ENCODE peak calls at places on chromosome 20, in eight cellular contexts. One of them, this sample, is unnamed.

GRCh38 chr20:36491901-36492617 is 49.3 kb upstream of the MYL9 start:
- DNase-seq in activated T-helper 2 cell treated with anti-CD3 and anti-CD28 coated beads, Interferon-gamma antibody, Interleukin-2, Interleukin-4, amounts not matched to agents 10 μg/mL and 5 μg/mL and 100 μg/mL, durations not matched to agents 14 hours and 24 hours and 36 hours: peak
- DNase-seq in AG04450: no peak
- DNase-seq in NCI-H524 treated with DMSO at 0.1 percent for 48 hours: no peak
- DNase-seq in GM20000: peak
- DNase-seq in astrocyte: no peak
- DNase-seq in CD8-positive, alpha-beta memory T cell: peak
- DNase-seq in stimulated activated naive CD4-positive, alpha-beta T cell treated with Interleukin-2 at 50 U/mL for 16 hours: peak
- DNase-seq in this sample: no peak

GRCh38 chr20:62480318-62480717 is 4.5 kb upstream of the GATA5 start:
- DNase-seq in CD8-positive, alpha-beta memory T cell: no peak
- DNase-seq in AG04450: no peak
- DNase-seq in astrocyte: no peak
- DNase-seq in stimulated activated naive CD4-positive, alpha-beta T cell treated with Interleukin-2 at 50 U/mL for 16 hours: no peak
- DNase-seq in activated T-helper 2 cell treated with anti-CD3 and anti-CD28 coated beads, Interferon-gamma antibody, Interleukin-2, Interleukin-4, amounts not matched to agents 10 μg/mL and 5 μg/mL and 100 μg/mL, durations not matched to agents 14 hours and 24 hours and 36 hours: no peak
- DNase-seq in NCI-H524 treated with DMSO at 0.1 percent for 48 hours: no peak
- DNase-seq in GM20000: no peak
- DNase-seq in this sample: no peak

GRCh38 chr20:48984575-48985219 is 61.4 kb upstream of the CSE1L start:
- DNase-seq in astrocyte: peak
- DNase-seq in AG04450: no peak
- DNase-seq in CD8-positive, alpha-beta memory T cell: no peak
- DNase-seq in stimulated activated naive CD4-positive, alpha-beta T cell treated with Interleukin-2 at 50 U/mL for 16 hours: no peak
- DNase-seq in activated T-helper 2 cell treated with anti-CD3 and anti-CD28 coated beads, Interferon-gamma antibody, Interleukin-2, Interleukin-4, amounts not matched to agents 10 μg/mL and 5 μg/mL and 100 μg/mL, durations not matched to agents 14 hours and 24 hours and 36 hours: no peak
- DNase-seq in GM20000: no peak
- DNase-seq in NCI-H524 treated with DMSO at 0.1 percent for 48 hours: no peak
- DNase-seq in this sample: no peak

GRCh38 chr20:38343107-38343797 is 3.0 kb upstream of the LBP start:
- DNase-seq in astrocyte: no peak
- DNase-seq in AG04450: peak
- DNase-seq in activated T-helper 2 cell treated with anti-CD3 and anti-CD28 coated beads, Interferon-gamma antibody, Interleukin-2, Interleukin-4, amounts not matched to agents 10 μg/mL and 5 μg/mL and 100 μg/mL, durations not matched to agents 14 hours and 24 hours and 36 hours: no peak
- DNase-seq in GM20000: no peak
- DNase-seq in CD8-positive, alpha-beta memory T cell: no peak
- DNase-seq in stimulated activated naive CD4-positive, alpha-beta T cell treated with Interleukin-2 at 50 U/mL for 16 hours: no peak
- DNase-seq in NCI-H524 treated with DMSO at 0.1 percent for 48 hours: no peak
- DNase-seq in this sample: no peak

GRCh38 chr20:62645613-62646012 is 3.3 kb downstream of the SLCO4A1 start:
- DNase-seq in stimulated activated naive CD4-positive, alpha-beta T cell treated with Interleukin-2 at 50 U/mL for 16 hours: no peak
- DNase-seq in NCI-H524 treated with DMSO at 0.1 percent for 48 hours: no peak
- DNase-seq in CD8-positive, alpha-beta memory T cell: no peak
- DNase-seq in GM20000: no peak
- DNase-seq in activated T-helper 2 cell treated with anti-CD3 and anti-CD28 coated beads, Interferon-gamma antibody, Interleukin-2, Interleukin-4, amounts not matched to agents 10 μg/mL and 5 μg/mL and 100 μg/mL, durations not matched to agents 14 hours and 24 hours and 36 hours: no peak
- DNase-seq in astrocyte: no peak
- DNase-seq in AG04450: no peak
- DNase-seq in this sample: no peak

GRCh38 chr20:37727247-37727956 is 33.6 kb downstream of the CTNNBL1 start:
- DNase-seq in activated T-helper 2 cell treated with anti-CD3 and anti-CD28 coated beads, Interferon-gamma antibody, Interleukin-2, Interleukin-4, amounts not matched to agents 10 μg/mL and 5 μg/mL and 100 μg/mL, durations not matched to agents 14 hours and 24 hours and 36 hours: no peak
- DNase-seq in CD8-positive, alpha-beta memory T cell: no peak
- DNase-seq in NCI-H524 treated with DMSO at 0.1 percent for 48 hours: no peak
- DNase-seq in stimulated activated naive CD4-positive, alpha-beta T cell treated with Interleukin-2 at 50 U/mL for 16 hours: no peak
- DNase-seq in AG04450: no peak
- DNase-seq in GM20000: no peak
- DNase-seq in astrocyte: peak
- DNase-seq in this sample: no peak

GRCh38 chr20:36796117-36796516 is 22.6 kb upstream of the DSN1 start:
- DNase-seq in GM20000: no peak
- DNase-seq in stimulated activated naive CD4-positive, alpha-beta T cell treated with Interleukin-2 at 50 U/mL for 16 hours: no peak
- DNase-seq in NCI-H524 treated with DMSO at 0.1 percent for 48 hours: no peak
- DNase-seq in astrocyte: no peak
- DNase-seq in activated T-helper 2 cell treated with anti-CD3 and anti-CD28 coated beads, Interferon-gamma antibody, Interleukin-2, Interleukin-4, amounts not matched to agents 10 μg/mL and 5 μg/mL and 100 μg/mL, durations not matched to agents 14 hours and 24 hours and 36 hours: no peak
- DNase-seq in AG04450: no peak
- DNase-seq in CD8-positive, alpha-beta memory T cell: no peak
- DNase-seq in this sample: no peak

GRCh38 chr20:20712004-20712473 is 405 bp downstream of the RALGAPA2 start:
- DNase-seq in astrocyte: no peak
- DNase-seq in GM20000: no peak
- DNase-seq in NCI-H524 treated with DMSO at 0.1 percent for 48 hours: no peak
- DNase-seq in activated T-helper 2 cell treated with anti-CD3 and anti-CD28 coated beads, Interferon-gamma antibody, Interleukin-2, Interleukin-4, amounts not matched to agents 10 μg/mL and 5 μg/mL and 100 μg/mL, durations not matched to agents 14 hours and 24 hours and 36 hours: no peak
- DNase-seq in stimulated activated naive CD4-positive, alpha-beta T cell treated with Interleukin-2 at 50 U/mL for 16 hours: no peak
- DNase-seq in AG04450: no peak
- DNase-seq in CD8-positive, alpha-beta memory T cell: no peak
- DNase-seq in this sample: no peak

GRCh38 chr20:20956586-20956985 is 149.6 kb downstream of the LINC00237 start:
- DNase-seq in GM20000: no peak
- DNase-seq in activated T-helper 2 cell treated with anti-CD3 and anti-CD28 coated beads, Interferon-gamma antibody, Interleukin-2, Interleukin-4, amounts not matched to agents 10 μg/mL and 5 μg/mL and 100 μg/mL, durations not matched to agents 14 hours and 24 hours and 36 hours: no peak
- DNase-seq in stimulated activated naive CD4-positive, alpha-beta T cell treated with Interleukin-2 at 50 U/mL for 16 hours: no peak
- DNase-seq in astrocyte: no peak
- DNase-seq in NCI-H524 treated with DMSO at 0.1 percent for 48 hours: no peak
- DNase-seq in CD8-positive, alpha-beta memory T cell: no peak
- DNase-seq in AG04450: no peak
- DNase-seq in this sample: no peak

GRCh38 chr20:41717464-41717863 is 99.3 kb upstream of the CHD6 start:
- DNase-seq in AG04450: no peak
- DNase-seq in activated T-helper 2 cell treated with anti-CD3 and anti-CD28 coated beads, Interferon-gamma antibody, Interleukin-2, Interleukin-4, amounts not matched to agents 10 μg/mL and 5 μg/mL and 100 μg/mL, durations not matched to agents 14 hours and 24 hours and 36 hours: no peak
- DNase-seq in stimulated activated naive CD4-positive, alpha-beta T cell treated with Interleukin-2 at 50 U/mL for 16 hours: no peak
- DNase-seq in astrocyte: no peak
- DNase-seq in CD8-positive, alpha-beta memory T cell: no peak
- DNase-seq in NCI-H524 treated with DMSO at 0.1 percent for 48 hours: peak
- DNase-seq in GM20000: no peak
- DNase-seq in this sample: no peak

GRCh38 chr20:58048096-58048702 is 180.3 kb downstream of the ANKRD60 start:
- DNase-seq in CD8-positive, alpha-beta memory T cell: no peak
- DNase-seq in GM20000: no peak
- DNase-seq in activated T-helper 2 cell treated with anti-CD3 and anti-CD28 coated beads, Interferon-gamma antibody, Interleukin-2, Interleukin-4, amounts not matched to agents 10 μg/mL and 5 μg/mL and 100 μg/mL, durations not matched to agents 14 hours and 24 hours and 36 hours: no peak
- DNase-seq in AG04450: no peak
- DNase-seq in NCI-H524 treated with DMSO at 0.1 percent for 48 hours: no peak
- DNase-seq in stimulated activated naive CD4-positive, alpha-beta T cell treated with Interleukin-2 at 50 U/mL for 16 hours: no peak
- DNase-seq in astrocyte: peak
- DNase-seq in this sample: no peak

GRCh38 chr20:23164176-23164601 is 78.1 kb upstream of the CD93 start:
- DNase-seq in stimulated activated naive CD4-positive, alpha-beta T cell treated with Interleukin-2 at 50 U/mL for 16 hours: no peak
- DNase-seq in NCI-H524 treated with DMSO at 0.1 percent for 48 hours: no peak
- DNase-seq in astrocyte: no peak
- DNase-seq in GM20000: no peak
- DNase-seq in CD8-positive, alpha-beta memory T cell: no peak
- DNase-seq in AG04450: no peak
- DNase-seq in activated T-helper 2 cell treated with anti-CD3 and anti-CD28 coated beads, Interferon-gamma antibody, Interleukin-2, Interleukin-4, amounts not matched to agents 10 μg/mL and 5 μg/mL and 100 μg/mL, durations not matched to agents 14 hours and 24 hours and 36 hours: no peak
- DNase-seq in this sample: no peak

GRCh38 chr20:36311854-36312723 is 6.0 kb downstream of the DLGAP4 start:
- DNase-seq in GM20000: peak
- DNase-seq in AG04450: no peak
- DNase-seq in stimulated activated naive CD4-positive, alpha-beta T cell treated with Interleukin-2 at 50 U/mL for 16 hours: no peak
- DNase-seq in NCI-H524 treated with DMSO at 0.1 percent for 48 hours: no peak
- DNase-seq in CD8-positive, alpha-beta memory T cell: no peak
- DNase-seq in activated T-helper 2 cell treated with anti-CD3 and anti-CD28 coated beads, Interferon-gamma antibody, Interleukin-2, Interleukin-4, amounts not matched to agents 10 μg/mL and 5 μg/mL and 100 μg/mL, durations not matched to agents 14 hours and 24 hours and 36 hours: no peak
- DNase-seq in astrocyte: no peak
- DNase-seq in this sample: no peak

GRCh38 chr20:32539063-32539816 is 45.9 kb downstream of the NOL4L start:
- DNase-seq in astrocyte: no peak
- DNase-seq in activated T-helper 2 cell treated with anti-CD3 and anti-CD28 coated beads, Interferon-gamma antibody, Interleukin-2, Interleukin-4, amounts not matched to agents 10 μg/mL and 5 μg/mL and 100 μg/mL, durations not matched to agents 14 hours and 24 hours and 36 hours: peak
- DNase-seq in stimulated activated naive CD4-positive, alpha-beta T cell treated with Interleukin-2 at 50 U/mL for 16 hours: no peak
- DNase-seq in GM20000: no peak
- DNase-seq in NCI-H524 treated with DMSO at 0.1 percent for 48 hours: no peak
- DNase-seq in CD8-positive, alpha-beta memory T cell: no peak
- DNase-seq in AG04450: no peak
- DNase-seq in this sample: no peak

GRCh38 chr20:10877345-10877744 is 203.5 kb upstream of the JAG1 start:
- DNase-seq in CD8-positive, alpha-beta memory T cell: no peak
- DNase-seq in AG04450: no peak
- DNase-seq in NCI-H524 treated with DMSO at 0.1 percent for 48 hours: no peak
- DNase-seq in GM20000: no peak
- DNase-seq in activated T-helper 2 cell treated with anti-CD3 and anti-CD28 coated beads, Interferon-gamma antibody, Interleukin-2, Interleukin-4, amounts not matched to agents 10 μg/mL and 5 μg/mL and 100 μg/mL, durations not matched to agents 14 hours and 24 hours and 36 hours: no peak
- DNase-seq in stimulated activated naive CD4-positive, alpha-beta T cell treated with Interleukin-2 at 50 U/mL for 16 hours: no peak
- DNase-seq in astrocyte: no peak
- DNase-seq in this sample: no peak

GRCh38 chr20:54510546-54511129 is 35.2 kb downstream of the DOK5 start:
- DNase-seq in activated T-helper 2 cell treated with anti-CD3 and anti-CD28 coated beads, Interferon-gamma antibody, Interleukin-2, Interleukin-4, amounts not matched to agents 10 μg/mL and 5 μg/mL and 100 μg/mL, durations not matched to agents 14 hours and 24 hours and 36 hours: no peak
- DNase-seq in CD8-positive, alpha-beta memory T cell: no peak
- DNase-seq in astrocyte: peak
- DNase-seq in GM20000: no peak
- DNase-seq in stimulated activated naive CD4-positive, alpha-beta T cell treated with Interleukin-2 at 50 U/mL for 16 hours: no peak
- DNase-seq in AG04450: no peak
- DNase-seq in NCI-H524 treated with DMSO at 0.1 percent for 48 hours: no peak
- DNase-seq in this sample: no peak

GRCh38 chr20:25015986-25016385 is 23.4 kb upstream of the APMAP start:
- DNase-seq in stimulated activated naive CD4-positive, alpha-beta T cell treated with Interleukin-2 at 50 U/mL for 16 hours: no peak
- DNase-seq in NCI-H524 treated with DMSO at 0.1 percent for 48 hours: no peak
- DNase-seq in CD8-positive, alpha-beta memory T cell: no peak
- DNase-seq in astrocyte: no peak
- DNase-seq in AG04450: no peak
- DNase-seq in activated T-helper 2 cell treated with anti-CD3 and anti-CD28 coated beads, Interferon-gamma antibody, Interleukin-2, Interleukin-4, amounts not matched to agents 10 μg/mL and 5 μg/mL and 100 μg/mL, durations not matched to agents 14 hours and 24 hours and 36 hours: no peak
- DNase-seq in GM20000: no peak
- DNase-seq in this sample: no peak

GRCh38 chr20:24964518-24964838 is 15.4 kb downstream of the CST7 start:
- DNase-seq in astrocyte: no peak
- DNase-seq in stimulated activated naive CD4-positive, alpha-beta T cell treated with Interleukin-2 at 50 U/mL for 16 hours: no peak
- DNase-seq in GM20000: no peak
- DNase-seq in AG04450: no peak
- DNase-seq in NCI-H524 treated with DMSO at 0.1 percent for 48 hours: peak
- DNase-seq in CD8-positive, alpha-beta memory T cell: no peak
- DNase-seq in activated T-helper 2 cell treated with anti-CD3 and anti-CD28 coated beads, Interferon-gamma antibody, Interleukin-2, Interleukin-4, amounts not matched to agents 10 μg/mL and 5 μg/mL and 100 μg/mL, durations not matched to agents 14 hours and 24 hours and 36 hours: no peak
- DNase-seq in this sample: no peak

GRCh38 chr20:47663354-47664067 is 121.8 kb downstream of the SULF2 start:
- DNase-seq in AG04450: peak
- DNase-seq in activated T-helper 2 cell treated with anti-CD3 and anti-CD28 coated beads, Interferon-gamma antibody, Interleukin-2, Interleukin-4, amounts not matched to agents 10 μg/mL and 5 μg/mL and 100 μg/mL, durations not matched to agents 14 hours and 24 hours and 36 hours: peak
- DNase-seq in stimulated activated naive CD4-positive, alpha-beta T cell treated with Interleukin-2 at 50 U/mL for 16 hours: peak
- DNase-seq in CD8-positive, alpha-beta memory T cell: peak
- DNase-seq in GM20000: peak
- DNase-seq in astrocyte: peak
- DNase-seq in NCI-H524 treated with DMSO at 0.1 percent for 48 hours: no peak
- DNase-seq in this sample: peak

GRCh38 chr20:42837456-42837855 is 352.2 kb downstream of the PTPRT start:
- DNase-seq in stimulated activated naive CD4-positive, alpha-beta T cell treated with Interleukin-2 at 50 U/mL for 16 hours: no peak
- DNase-seq in NCI-H524 treated with DMSO at 0.1 percent for 48 hours: no peak
- DNase-seq in astrocyte: no peak
- DNase-seq in GM20000: no peak
- DNase-seq in AG04450: no peak
- DNase-seq in activated T-helper 2 cell treated with anti-CD3 and anti-CD28 coated beads, Interferon-gamma antibody, Interleukin-2, Interleukin-4, amounts not matched to agents 10 μg/mL and 5 μg/mL and 100 μg/mL, durations not matched to agents 14 hours and 24 hours and 36 hours: no peak
- DNase-seq in CD8-positive, alpha-beta memory T cell: no peak
- DNase-seq in this sample: no peak

GRCh38 chr20:40767530-40767924 is 78.5 kb upstream of the MAFB start:
- DNase-seq in NCI-H524 treated with DMSO at 0.1 percent for 48 hours: no peak
- DNase-seq in stimulated activated naive CD4-positive, alpha-beta T cell treated with Interleukin-2 at 50 U/mL for 16 hours: no peak
- DNase-seq in astrocyte: no peak
- DNase-seq in GM20000: no peak
- DNase-seq in AG04450: no peak
- DNase-seq in CD8-positive, alpha-beta memory T cell: no peak
- DNase-seq in activated T-helper 2 cell treated with anti-CD3 and anti-CD28 coated beads, Interferon-gamma antibody, Interleukin-2, Interleukin-4, amounts not matched to agents 10 μg/mL and 5 μg/mL and 100 μg/mL, durations not matched to agents 14 hours and 24 hours and 36 hours: no peak
- DNase-seq in this sample: no peak

GRCh38 chr20:1171461-1172093 is 13.2 kb downstream of the TMEM74B start:
- DNase-seq in NCI-H524 treated with DMSO at 0.1 percent for 48 hours: no peak
- DNase-seq in astrocyte: peak
- DNase-seq in CD8-positive, alpha-beta memory T cell: no peak
- DNase-seq in activated T-helper 2 cell treated with anti-CD3 and anti-CD28 coated beads, Interferon-gamma antibody, Interleukin-2, Interleukin-4, amounts not matched to agents 10 μg/mL and 5 μg/mL and 100 μg/mL, durations not matched to agents 14 hours and 24 hours and 36 hours: no peak
- DNase-seq in AG04450: no peak
- DNase-seq in stimulated activated naive CD4-positive, alpha-beta T cell treated with Interleukin-2 at 50 U/mL for 16 hours: no peak
- DNase-seq in GM20000: no peak
- DNase-seq in this sample: no peak

GRCh38 chr20:47198254-47198671 is 158.2 kb downstream of the ZMYND8 start:
- DNase-seq in CD8-positive, alpha-beta memory T cell: no peak
- DNase-seq in activated T-helper 2 cell treated with anti-CD3 and anti-CD28 coated beads, Interferon-gamma antibody, Interleukin-2, Interleukin-4, amounts not matched to agents 10 μg/mL and 5 μg/mL and 100 μg/mL, durations not matched to agents 14 hours and 24 hours and 36 hours: no peak
- DNase-seq in stimulated activated naive CD4-positive, alpha-beta T cell treated with Interleukin-2 at 50 U/mL for 16 hours: peak
- DNase-seq in NCI-H524 treated with DMSO at 0.1 percent for 48 hours: no peak
- DNase-seq in astrocyte: no peak
- DNase-seq in GM20000: peak
- DNase-seq in AG04450: no peak
- DNase-seq in this sample: peak

GRCh38 chr20:37627060-37627766 is 66.6 kb upstream of the CTNNBL1 start:
- DNase-seq in AG04450: peak
- DNase-seq in NCI-H524 treated with DMSO at 0.1 percent for 48 hours: peak
- DNase-seq in astrocyte: peak
- DNase-seq in stimulated activated naive CD4-positive, alpha-beta T cell treated with Interleukin-2 at 50 U/mL for 16 hours: no peak
- DNase-seq in GM20000: peak
- DNase-seq in activated T-helper 2 cell treated with anti-CD3 and anti-CD28 coated beads, Interferon-gamma antibody, Interleukin-2, Interleukin-4, amounts not matched to agents 10 μg/mL and 5 μg/mL and 100 μg/mL, durations not matched to agents 14 hours and 24 hours and 36 hours: peak
- DNase-seq in CD8-positive, alpha-beta memory T cell: no peak
- DNase-seq in this sample: no peak

GRCh38 chr20:47397652-47398301 is 41.3 kb upstream of the ZMYND8 start:
- DNase-seq in AG04450: no peak
- DNase-seq in astrocyte: no peak
- DNase-seq in CD8-positive, alpha-beta memory T cell: no peak
- DNase-seq in activated T-helper 2 cell treated with anti-CD3 and anti-CD28 coated beads, Interferon-gamma antibody, Interleukin-2, Interleukin-4, amounts not matched to agents 10 μg/mL and 5 μg/mL and 100 μg/mL, durations not matched to agents 14 hours and 24 hours and 36 hours: no peak
- DNase-seq in stimulated activated naive CD4-positive, alpha-beta T cell treated with Interleukin-2 at 50 U/mL for 16 hours: no peak
- DNase-seq in GM20000: no peak
- DNase-seq in NCI-H524 treated with DMSO at 0.1 percent for 48 hours: no peak
- DNase-seq in this sample: no peak

GRCh38 chr20:59182401-59183044 is 18.9 kb downstream of the ZNF831 start:
- DNase-seq in CD8-positive, alpha-beta memory T cell: no peak
- DNase-seq in astrocyte: no peak
- DNase-seq in GM20000: no peak
- DNase-seq in NCI-H524 treated with DMSO at 0.1 percent for 48 hours: no peak
- DNase-seq in activated T-helper 2 cell treated with anti-CD3 and anti-CD28 coated beads, Interferon-gamma antibody, Interleukin-2, Interleukin-4, amounts not matched to agents 10 μg/mL and 5 μg/mL and 100 μg/mL, durations not matched to agents 14 hours and 24 hours and 36 hours: no peak
- DNase-seq in stimulated activated naive CD4-positive, alpha-beta T cell treated with Interleukin-2 at 50 U/mL for 16 hours: no peak
- DNase-seq in AG04450: no peak
- DNase-seq in this sample: no peak

GRCh38 chr20:51227744-51228143 is 204.8 kb upstream of the KCNG1 start:
- DNase-seq in activated T-helper 2 cell treated with anti-CD3 and anti-CD28 coated beads, Interferon-gamma antibody, Interleukin-2, Interleukin-4, amounts not matched to agents 10 μg/mL and 5 μg/mL and 100 μg/mL, durations not matched to agents 14 hours and 24 hours and 36 hours: no peak
- DNase-seq in NCI-H524 treated with DMSO at 0.1 percent for 48 hours: no peak
- DNase-seq in AG04450: no peak
- DNase-seq in stimulated activated naive CD4-positive, alpha-beta T cell treated with Interleukin-2 at 50 U/mL for 16 hours: no peak
- DNase-seq in GM20000: no peak
- DNase-seq in astrocyte: no peak
- DNase-seq in CD8-positive, alpha-beta memory T cell: no peak
- DNase-seq in this sample: no peak

GRCh38 chr20:62774762-62775161 is 21.5 kb upstream of the MRGBP start:
- DNase-seq in astrocyte: no peak
- DNase-seq in NCI-H524 treated with DMSO at 0.1 percent for 48 hours: no peak
- DNase-seq in GM20000: no peak
- DNase-seq in AG04450: no peak
- DNase-seq in stimulated activated naive CD4-positive, alpha-beta T cell treated with Interleukin-2 at 50 U/mL for 16 hours: no peak
- DNase-seq in CD8-positive, alpha-beta memory T cell: no peak
- DNase-seq in activated T-helper 2 cell treated with anti-CD3 and anti-CD28 coated beads, Interferon-gamma antibody, Interleukin-2, Interleukin-4, amounts not matched to agents 10 μg/mL and 5 μg/mL and 100 μg/mL, durations not matched to agents 14 hours and 24 hours and 36 hours: no peak
- DNase-seq in this sample: no peak

GRCh38 chr20:59836768-59837167 is 96.7 kb downstream of the SYCP2 start:
- DNase-seq in GM20000: no peak
- DNase-seq in stimulated activated naive CD4-positive, alpha-beta T cell treated with Interleukin-2 at 50 U/mL for 16 hours: no peak
- DNase-seq in AG04450: no peak
- DNase-seq in activated T-helper 2 cell treated with anti-CD3 and anti-CD28 coated beads, Interferon-gamma antibody, Interleukin-2, Interleukin-4, amounts not matched to agents 10 μg/mL and 5 μg/mL and 100 μg/mL, durations not matched to agents 14 hours and 24 hours and 36 hours: no peak
- DNase-seq in CD8-positive, alpha-beta memory T cell: no peak
- DNase-seq in astrocyte: no peak
- DNase-seq in NCI-H524 treated with DMSO at 0.1 percent for 48 hours: no peak
- DNase-seq in this sample: no peak

GRCh38 chr20:12371955-12372354 is 454.3 kb downstream of the BTBD3 start:
- DNase-seq in stimulated activated naive CD4-positive, alpha-beta T cell treated with Interleukin-2 at 50 U/mL for 16 hours: no peak
- DNase-seq in activated T-helper 2 cell treated with anti-CD3 and anti-CD28 coated beads, Interferon-gamma antibody, Interleukin-2, Interleukin-4, amounts not matched to agents 10 μg/mL and 5 μg/mL and 100 μg/mL, durations not matched to agents 14 hours and 24 hours and 36 hours: no peak
- DNase-seq in CD8-positive, alpha-beta memory T cell: no peak
- DNase-seq in NCI-H524 treated with DMSO at 0.1 percent for 48 hours: no peak
- DNase-seq in GM20000: no peak
- DNase-seq in astrocyte: no peak
- DNase-seq in AG04450: no peak
- DNase-seq in this sample: no peak

GRCh38 chr20:23613676-23614075 is 8.0 kb upstream of the CST9 start:
- DNase-seq in astrocyte: no peak
- DNase-seq in CD8-positive, alpha-beta memory T cell: no peak
- DNase-seq in AG04450: no peak
- DNase-seq in GM20000: no peak
- DNase-seq in activated T-helper 2 cell treated with anti-CD3 and anti-CD28 coated beads, Interferon-gamma antibody, Interleukin-2, Interleukin-4, amounts not matched to agents 10 μg/mL and 5 μg/mL and 100 μg/mL, durations not matched to agents 14 hours and 24 hours and 36 hours: no peak
- DNase-seq in stimulated activated naive CD4-positive, alpha-beta T cell treated with Interleukin-2 at 50 U/mL for 16 hours: no peak
- DNase-seq in NCI-H524 treated with DMSO at 0.1 percent for 48 hours: no peak
- DNase-seq in this sample: no peak

GRCh38 chr20:32742322-32743236 is 688 bp downstream of the COMMD7 start:
- DNase-seq in AG04450: no peak
- DNase-seq in CD8-positive, alpha-beta memory T cell: no peak
- DNase-seq in astrocyte: no peak
- DNase-seq in stimulated activated naive CD4-positive, alpha-beta T cell treated with Interleukin-2 at 50 U/mL for 16 hours: no peak
- DNase-seq in activated T-helper 2 cell treated with anti-CD3 and anti-CD28 coated beads, Interferon-gamma antibody, Interleukin-2, Interleukin-4, amounts not matched to agents 10 μg/mL and 5 μg/mL and 100 μg/mL, durations not matched to agents 14 hours and 24 hours and 36 hours: peak
- DNase-seq in NCI-H524 treated with DMSO at 0.1 percent for 48 hours: no peak
- DNase-seq in GM20000: peak
- DNase-seq in this sample: no peak

GRCh38 chr20:35490736-35491181 is 35.4 kb downstream of the CEP250 start:
- DNase-seq in GM20000: peak
- DNase-seq in stimulated activated naive CD4-positive, alpha-beta T cell treated with Interleukin-2 at 50 U/mL for 16 hours: peak
- DNase-seq in CD8-positive, alpha-beta memory T cell: peak
- DNase-seq in astrocyte: no peak
- DNase-seq in AG04450: no peak
- DNase-seq in NCI-H524 treated with DMSO at 0.1 percent for 48 hours: no peak
- DNase-seq in activated T-helper 2 cell treated with anti-CD3 and anti-CD28 coated beads, Interferon-gamma antibody, Interleukin-2, Interleukin-4, amounts not matched to agents 10 μg/mL and 5 μg/mL and 100 μg/mL, durations not matched to agents 14 hours and 24 hours and 36 hours: peak
- DNase-seq in this sample: peak